ENCODE peak calls at places on chromosomes 16 and 17, in four cellular contexts. One of them, this sample, is unnamed.

GRCh38 chr16:28905229-28905754 is 19.7 kb downstream of the RABEP2 start:
- DNase-seq in left lung: no peak
- DNase-seq in heart right ventricle: no peak
- DNase-seq in CD8-positive, alpha-beta T cell: no peak
- DNase-seq in this sample: no peak

GRCh38 chr16:12754824-12755543 is 48.7 kb downstream of the CPPED1 start:
- DNase-seq in heart right ventricle: no peak
- DNase-seq in CD8-positive, alpha-beta T cell: no peak
- DNase-seq in left lung: no peak
- DNase-seq in this sample: no peak

GRCh38 chr16:81214745-81215166 is 23.7 kb upstream of the BCO1 start:
- DNase-seq in left lung: no peak
- DNase-seq in heart right ventricle: no peak
- DNase-seq in CD8-positive, alpha-beta T cell: no peak
- DNase-seq in this sample: no peak

GRCh38 chr17:28585891-28586290 is 9.2 kb upstream of the ALDOC start:
- DNase-seq in left lung: no peak
- DNase-seq in CD8-positive, alpha-beta T cell: no peak
- DNase-seq in heart right ventricle: no peak
- DNase-seq in this sample: no peak

GRCh38 chr17:76943202-76943601 is 75.0 kb downstream of the MGAT5B start:
- DNase-seq in CD8-positive, alpha-beta T cell: no peak
- DNase-seq in left lung: no peak
- DNase-seq in heart right ventricle: no peak
- DNase-seq in this sample: no peak

GRCh38 chr17:79609616-79610150 is 1.2 kb downstream of the RBFOX3 start:
- DNase-seq in left lung: no peak
- DNase-seq in CD8-positive, alpha-beta T cell: no peak
- DNase-seq in heart right ventricle: no peak
- DNase-seq in this sample: no peak

GRCh38 chr17:40884708-40885512 is at the start of gene KRT20:
- DNase-seq in CD8-positive, alpha-beta T cell: no peak
- DNase-seq in heart right ventricle: no peak
- DNase-seq in left lung: no peak
- DNase-seq in this sample: no peak

GRCh38 chr16:85286066-85286712 is 173.9 kb upstream of the CIBAR2 start:
- DNase-seq in heart right ventricle: peak
- DNase-seq in left lung: no peak
- DNase-seq in CD8-positive, alpha-beta T cell: no peak
- DNase-seq in this sample: no peak

GRCh38 chr17:49223517-49224197 is 6.9 kb downstream of the PHOSPHO1 start:
- DNase-seq in heart right ventricle: peak
- DNase-seq in left lung: peak
- DNase-seq in CD8-positive, alpha-beta T cell: peak
- DNase-seq in this sample: peak

GRCh38 chr16:49698931-49699715 is 156.8 kb downstream of the ZNF423 start:
- DNase-seq in CD8-positive, alpha-beta T cell: no peak
- DNase-seq in heart right ventricle: peak
- DNase-seq in left lung: no peak
- DNase-seq in this sample: no peak

GRCh38 chr17:11388061-11388460 is 147.0 kb downstream of the SHISA6 start:
- DNase-seq in CD8-positive, alpha-beta T cell: no peak
- DNase-seq in left lung: no peak
- DNase-seq in heart right ventricle: no peak
- DNase-seq in this sample: no peak

GRCh38 chr17:18257747-18258355 is 687 bp downstream of the FLII start:
- DNase-seq in heart right ventricle: peak
- DNase-seq in left lung: peak
- DNase-seq in CD8-positive, alpha-beta T cell: peak
- DNase-seq in this sample: peak
- TF ChIP-seq CTCF in heart right ventricle: no peak
- TF ChIP-seq CTCF in left lung: no peak
- TF ChIP-seq CTCF in CD8-positive, alpha-beta T cell: no peak
- TF ChIP-seq CTCF in this sample: no peak

GRCh38 chr16:74954763-74955162 is 30.2 kb downstream of the WDR59 start:
- DNase-seq in CD8-positive, alpha-beta T cell: no peak
- DNase-seq in heart right ventricle: no peak
- DNase-seq in left lung: no peak
- DNase-seq in this sample: no peak
- TF ChIP-seq CTCF in CD8-positive, alpha-beta T cell: no peak
- TF ChIP-seq CTCF in heart right ventricle: no peak
- TF ChIP-seq CTCF in left lung: no peak
- TF ChIP-seq CTCF in this sample: no peak

GRCh38 chr16:2056077-2056476 is 8.3 kb downstream of the TSC2 start:
- DNase-seq in heart right ventricle: no peak
- DNase-seq in left lung: no peak
- DNase-seq in CD8-positive, alpha-beta T cell: no peak
- DNase-seq in this sample: no peak
- TF ChIP-seq CTCF in heart right ventricle: peak
- TF ChIP-seq CTCF in left lung: peak
- TF ChIP-seq CTCF in CD8-positive, alpha-beta T cell: no peak
- TF ChIP-seq CTCF in this sample: no peak

DNA sequence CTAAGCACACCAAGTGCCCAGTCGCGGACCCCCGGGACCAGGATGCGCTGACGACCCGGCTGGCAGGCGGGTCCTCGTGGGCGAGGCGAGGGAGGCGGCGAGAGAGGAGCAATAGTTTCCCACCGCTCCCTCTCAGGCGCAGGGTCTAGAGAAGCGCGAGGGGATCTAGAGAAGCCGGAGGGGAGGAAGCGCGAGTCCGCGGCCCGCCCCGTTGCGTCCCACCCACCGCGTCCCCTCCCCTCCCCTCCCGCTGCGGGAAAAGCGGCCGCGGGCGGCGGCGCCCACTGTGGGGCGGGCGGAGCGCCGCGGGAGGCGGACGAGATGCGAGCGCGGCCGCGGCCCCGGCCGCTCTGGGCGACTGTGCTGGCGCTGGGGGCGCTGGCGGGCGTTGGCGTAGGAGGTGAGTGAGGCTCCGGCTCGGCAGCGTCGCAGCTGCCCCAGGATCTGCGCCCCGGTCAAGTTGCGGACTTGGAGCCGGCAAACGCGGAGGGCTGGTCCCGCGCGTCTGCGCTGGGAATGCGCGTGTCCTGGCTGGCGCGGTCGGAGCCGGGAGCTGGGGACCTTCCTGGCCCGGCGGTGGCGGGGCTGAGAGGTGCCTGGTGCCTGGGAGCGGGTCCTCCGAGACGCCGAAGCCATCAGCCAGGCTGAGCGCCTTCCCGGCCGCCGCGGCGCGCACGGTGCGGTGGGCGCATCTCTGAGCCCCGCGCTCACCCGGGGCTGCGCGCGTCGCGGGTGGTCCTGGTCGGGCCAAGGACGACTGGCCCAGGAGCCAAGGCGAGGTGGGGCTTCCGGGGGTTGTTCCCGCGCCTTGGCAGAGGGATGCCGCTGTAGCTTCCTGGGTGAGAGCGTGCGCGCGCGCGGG is at the start of gene ITGB3:
- DNase-seq in left lung: peak
- DNase-seq in heart right ventricle: peak
- DNase-seq in CD8-positive, alpha-beta T cell: peak
- DNase-seq in this sample: peak
- TF ChIP-seq CTCF in left lung: peak
- TF ChIP-seq CTCF in heart right ventricle: peak
- TF ChIP-seq CTCF in CD8-positive, alpha-beta T cell: no peak
- TF ChIP-seq CTCF in this sample: no peak